ENCODE peak calls at places on chromosomes 2 and 18, in eight cellular contexts. T is RPMI7951; M is activated CD4-positive, alpha-beta memory T cell treated with anti-CD3 and anti-CD28 coated beads, Interleukin-2, amount 10 ng/mL, durations not matched to agents 7 days and 5 days; B is uterus; S is HL-60; G is Daoy; E is NCI-H1105 treated with DMSO at 0.1 percent for 48 hours; W is globus pallidus. N is an unnamed sample.

GRCh38 chr2:191740016-191740419 is 62.1 kb downstream of the NABP1 start:
- DNase-seq in T (no peak), M (peak), B (no peak), S (peak), G (no peak), E (no peak), W (no peak), N (no peak)

GRCh38 chr2:25948437-25948836 is 33.9 kb downstream of the KIF3C start:
- DNase-seq in T (no peak), M (no peak), B (no peak), S (no peak), G (no peak), E (no peak), W (no peak), N (no peak)

GRCh38 chr18:23859466-23860352 is 154.8 kb upstream of the TTC39C start:
- DNase-seq in T (no peak), M (no peak), B (no peak), S (no peak), G (no peak), E (no peak), W (no peak), N (no peak)

GRCh38 chr2:1793868-1794445 is 49.6 kb upstream of the PXDN start:
- DNase-seq in T (no peak), M (no peak), B (no peak), S (no peak), G (no peak), E (no peak), W (no peak), N (no peak)

GRCh38 chr18:10750386-10751035 is 224.7 kb downstream of the NAPG start:
- DNase-seq in T (no peak), M (no peak), B (no peak), S (no peak), G (no peak), E (no peak), W (no peak), N (no peak)

GRCh38 chr18:10329116-10329515 is 125.3 kb upstream of the APCDD1 start:
- DNase-seq in T (peak), M (no peak), B (no peak), S (no peak), G (no peak), E (no peak), W (no peak), N (no peak)

GRCh38 chr2:239047861-239048260 is 200.0 kb downstream of the TWIST2 start:
- DNase-seq in T (no peak), M (no peak), B (no peak), S (no peak), G (no peak), E (no peak), W (no peak), N (no peak)

GRCh38 chr2:144111443-144111842 is 408.5 kb downstream of the ZEB2 start:
- DNase-seq in T (peak), M (no peak), B (no peak), S (no peak), G (peak), E (no peak), W (no peak), N (no peak)

GRCh38 chr2:120620025-120620793 is 115.5 kb upstream of the GLI2 start:
- DNase-seq in T (no peak), M (no peak), B (no peak), S (peak), G (no peak), E (no peak), W (no peak), N (no peak)

GRCh38 chr2:15808221-15808574 is 132.2 kb upstream of the MYCN start:
- DNase-seq in T (no peak), M (no peak), B (no peak), S (no peak), G (peak), E (no peak), W (no peak), N (no peak)

GRCh38 chr2:48114256-48114655 is 208.0 kb upstream of the FBXO11 start:
- DNase-seq in T (peak), M (peak), B (no peak), S (peak), G (peak), E (no peak), W (no peak), N (no peak)

GRCh38 chr18:31454066-31454708 is 6.6 kb downstream of the DSG3 start:
- DNase-seq in T (peak), M (no peak), B (no peak), S (no peak), G (peak), E (no peak), W (no peak), N (no peak)

GRCh38 chr2:191938779-191939178 is 91.9 kb upstream of the CAVIN2 start:
- DNase-seq in T (no peak), M (no peak), B (no peak), S (no peak), G (no peak), E (no peak), W (no peak), N (no peak)

GRCh38 chr2:178436662-178437061 is 14.3 kb downstream of the PRKRA start:
- DNase-seq in T (no peak), M (no peak), B (no peak), S (no peak), G (no peak), E (no peak), W (no peak), N (no peak)

GRCh38 chr2:60549250-60550150 is 4.0 kb downstream of the BCL11A start:
- DNase-seq in T (no peak), M (no peak), B (no peak), S (no peak), G (peak), E (peak), W (no peak), N (peak)

GRCh38 chr2:236168110-236169067 is at the start of gene GBX2:
- DNase-seq in T (peak), M (no peak), B (no peak), S (no peak), G (peak), E (peak), W (peak), N (no peak)

GRCh38 chr2:72827999-72828646 is 2.3 kb upstream of the EXOC6B start:
- DNase-seq in T (peak), M (no peak), B (no peak), S (no peak), G (peak), E (no peak), W (no peak), N (no peak)

GRCh38 chr2:152573168-152573567 is 144.1 kb downstream of the PRPF40A start:
- DNase-seq in T (peak), M (peak), B (no peak), S (peak), G (peak), E (no peak), W (peak), N (no peak)

GRCh38 chr2:38244306-38244705 is 132.8 kb downstream of the ATL2 start:
- DNase-seq in T (no peak), M (no peak), B (no peak), S (no peak), G (no peak), E (no peak), W (no peak), N (no peak)

GRCh38 chr2:215409331-215410127 is 26.3 kb downstream of the FN1 start:
- DNase-seq in T (peak), M (peak), B (no peak), S (no peak), G (peak), E (no peak), W (no peak), N (no peak)

GRCh38 chr2:201420442-201421113 is 30.7 kb downstream of the TRAK2 start:
- DNase-seq in T (peak), M (no peak), B (no peak), S (no peak), G (peak), E (no peak), W (no peak), N (no peak)

GRCh38 chr2:127525692-127526141 is 572 bp downstream of the IWS1 start:
- DNase-seq in T (peak), M (peak), B (no peak), S (no peak), G (peak), E (peak), W (no peak), N (peak)

GRCh38 chr2:23422089-23423061 is 37.4 kb downstream of the KLHL29 start:
- DNase-seq in T (no peak), M (no peak), B (no peak), S (no peak), G (no peak), E (no peak), W (no peak), N (no peak)

GRCh38 chr2:119766944-119767343 is 7.2 kb downstream of the PTPN4 start:
- DNase-seq in T (no peak), M (no peak), B (no peak), S (no peak), G (no peak), E (no peak), W (no peak), N (no peak)

N was measured in OCI-LY7.